ENCODE peak calls at places on chromosomes 7 and 10, in five cellular contexts. One of them, this sample, is unnamed.

GRCh38 chr10:85612378-85612775 is 754.2 kb downstream of the GRID1 start:
- DNase-seq in upper lobe of right lung: no peak
- DNase-seq in HFFc6: no peak
- DNase-seq in breast epithelium: no peak
- DNase-seq in astrocyte of the spinal cord: no peak
- DNase-seq in this sample: no peak

GRCh38 chr10:17229016-17229716 is 1.1 kb downstream of the VIM start:
- DNase-seq in upper lobe of right lung: peak; percentile 91
- DNase-seq in HFFc6: peak; percentile 92
- DNase-seq in breast epithelium: peak; percentile 68
- DNase-seq in astrocyte of the spinal cord: peak; percentile 95
- DNase-seq in this sample: peak; percentile 67

GRCh38 chr7:1974714-1975113 is 258.0 kb downstream of the MAD1L1 start:
- DNase-seq in upper lobe of right lung: peak; percentile 52
- DNase-seq in HFFc6: no peak
- DNase-seq in breast epithelium: no peak
- DNase-seq in astrocyte of the spinal cord: no peak
- DNase-seq in this sample: no peak

GRCh38 chr7:26090927-26091519 is 61.0 kb upstream of the NFE2L3 start:
- DNase-seq in upper lobe of right lung: no peak
- DNase-seq in HFFc6: peak; percentile 41
- DNase-seq in breast epithelium: no peak
- DNase-seq in astrocyte of the spinal cord: peak; percentile 82
- DNase-seq in this sample: no peak

GRCh38 chr10:110803830-110804338 is 67.8 kb upstream of the PDCD4 start:
- DNase-seq in upper lobe of right lung: no peak
- DNase-seq in HFFc6: peak; percentile 18
- DNase-seq in breast epithelium: peak; percentile 41
- DNase-seq in astrocyte of the spinal cord: peak; percentile 34
- DNase-seq in this sample: no peak

GRCh38 chr7:130069179-130069977 is 956 bp upstream of the KLHDC10 start:
- DNase-seq in upper lobe of right lung: no peak
- DNase-seq in HFFc6: no peak
- DNase-seq in breast epithelium: peak; percentile 52
- DNase-seq in astrocyte of the spinal cord: no peak
- DNase-seq in this sample: no peak

GRCh38 chr10:95264227-95265051 is 26.4 kb downstream of the PDLIM1 start:
- DNase-seq in upper lobe of right lung: no peak
- DNase-seq in HFFc6: no peak
- DNase-seq in breast epithelium: no peak
- DNase-seq in astrocyte of the spinal cord: no peak
- DNase-seq in this sample: no peak

GRCh38 chr10:5537684-5538083 is 12.9 kb downstream of the CALML3 start:
- DNase-seq in upper lobe of right lung: peak; percentile 3
- DNase-seq in HFFc6: no peak
- DNase-seq in breast epithelium: no peak
- DNase-seq in astrocyte of the spinal cord: no peak
- DNase-seq in this sample: no peak

GRCh38 chr7:155257482-155258232 is 40.0 kb upstream of the INSIG1 start:
- DNase-seq in upper lobe of right lung: no peak
- DNase-seq in HFFc6: no peak
- DNase-seq in breast epithelium: peak; percentile 70
- DNase-seq in astrocyte of the spinal cord: peak; percentile 78
- DNase-seq in this sample: no peak

GRCh38 chr7:29207469-29207868 is 12.9 kb downstream of the CHN2 start:
- DNase-seq in upper lobe of right lung: no peak
- DNase-seq in HFFc6: no peak
- DNase-seq in breast epithelium: no peak
- DNase-seq in astrocyte of the spinal cord: peak; percentile 2
- DNase-seq in this sample: no peak

GRCh38 chr10:17675638-17676037 is 31.7 kb downstream of the STAM start:
- DNase-seq in upper lobe of right lung: no peak
- DNase-seq in HFFc6: peak; percentile 31
- DNase-seq in breast epithelium: no peak
- DNase-seq in astrocyte of the spinal cord: no peak
- DNase-seq in this sample: no peak

GRCh38 chr7:105621617-105622016 is 40.3 kb upstream of the EFCAB10 start:
- DNase-seq in upper lobe of right lung: peak; percentile 10
- DNase-seq in HFFc6: peak; percentile 5
- DNase-seq in breast epithelium: no peak
- DNase-seq in astrocyte of the spinal cord: peak; percentile 59
- DNase-seq in this sample: no peak

GRCh38 chr10:76021391-76021790 is 590.0 kb downstream of the LRMDA start:
- DNase-seq in upper lobe of right lung: no peak
- DNase-seq in HFFc6: no peak
- DNase-seq in breast epithelium: no peak
- DNase-seq in astrocyte of the spinal cord: no peak
- DNase-seq in this sample: no peak

GRCh38 chr7:14902589-14902963 is at the start of gene DGKB:
- DNase-seq in upper lobe of right lung: no peak
- DNase-seq in HFFc6: peak; percentile 24
- DNase-seq in breast epithelium: no peak
- DNase-seq in astrocyte of the spinal cord: peak; percentile 53
- DNase-seq in this sample: no peak

GRCh38 chr10:116186273-116186672 is 86.7 kb downstream of the GFRA1 start:
- DNase-seq in upper lobe of right lung: no peak
- DNase-seq in HFFc6: no peak
- DNase-seq in breast epithelium: no peak
- DNase-seq in astrocyte of the spinal cord: no peak
- DNase-seq in this sample: no peak

GRCh38 chr7:43758861-43759683 is 592 bp downstream of the BLVRA start:
- DNase-seq in upper lobe of right lung: no peak
- DNase-seq in HFFc6: no peak
- DNase-seq in breast epithelium: peak; percentile 33
- DNase-seq in astrocyte of the spinal cord: peak; percentile 38
- DNase-seq in this sample: no peak

GRCh38 chr10:57786850-57787750 is 480.6 kb downstream of the IPMK start:
- DNase-seq in upper lobe of right lung: no peak
- DNase-seq in HFFc6: no peak
- DNase-seq in breast epithelium: no peak
- DNase-seq in astrocyte of the spinal cord: no peak
- DNase-seq in this sample: no peak

GRCh38 chr10:49080965-49081364 is 34.4 kb downstream of the VSTM4 start:
- DNase-seq in upper lobe of right lung: no peak
- DNase-seq in HFFc6: no peak
- DNase-seq in breast epithelium: no peak
- DNase-seq in astrocyte of the spinal cord: no peak
- DNase-seq in this sample: no peak

GRCh38 chr10:1939016-1939415 is 201.7 kb upstream of the ADARB2 start:
- DNase-seq in upper lobe of right lung: no peak
- DNase-seq in HFFc6: no peak
- DNase-seq in breast epithelium: no peak
- DNase-seq in astrocyte of the spinal cord: no peak
- DNase-seq in this sample: no peak

GRCh38 chr7:153447021-153447420 is 605.2 kb upstream of the DPP6 start:
- DNase-seq in upper lobe of right lung: no peak
- DNase-seq in HFFc6: no peak
- DNase-seq in breast epithelium: no peak
- DNase-seq in astrocyte of the spinal cord: no peak
- DNase-seq in this sample: no peak

GRCh38 chr7:1562611-1563051 is 6.6 kb upstream of the TMEM184A start:
- DNase-seq in upper lobe of right lung: no peak
- DNase-seq in HFFc6: no peak
- DNase-seq in breast epithelium: no peak
- DNase-seq in astrocyte of the spinal cord: no peak
- DNase-seq in this sample: no peak

GRCh38 chr7:139231513-139232376 is 708 bp downstream of the UBN2 start:
- DNase-seq in upper lobe of right lung: peak; percentile 70
- DNase-seq in HFFc6: peak; percentile 32
- DNase-seq in breast epithelium: no peak
- DNase-seq in astrocyte of the spinal cord: no peak
- DNase-seq in this sample: no peak

GRCh38 chr7:16509829-16510228 is 16.8 kb upstream of the LRRC72 start:
- DNase-seq in upper lobe of right lung: no peak
- DNase-seq in HFFc6: no peak
- DNase-seq in breast epithelium: no peak
- DNase-seq in astrocyte of the spinal cord: no peak
- DNase-seq in this sample: no peak

GRCh38 chr10:50322075-50322474 is 70.8 kb upstream of the ASAH2 start:
- DNase-seq in upper lobe of right lung: no peak
- DNase-seq in HFFc6: peak; percentile 72
- DNase-seq in breast epithelium: no peak
- DNase-seq in astrocyte of the spinal cord: peak; percentile 69
- DNase-seq in this sample: no peak

GRCh38 chr10:14254368-14254767 is 76.4 kb downstream of the FRMD4A start:
- DNase-seq in upper lobe of right lung: no peak
- DNase-seq in HFFc6: no peak
- DNase-seq in breast epithelium: no peak
- DNase-seq in astrocyte of the spinal cord: peak; percentile 39
- DNase-seq in this sample: no peak

GRCh38 chr10:101453791-101454718 is 100.1 kb downstream of the BTRC start:
- DNase-seq in upper lobe of right lung: no peak
- DNase-seq in HFFc6: peak; percentile 9
- DNase-seq in breast epithelium: no peak
- DNase-seq in astrocyte of the spinal cord: peak; percentile 6
- DNase-seq in this sample: no peak

GRCh38 chr10:114821915-114822770 is 563 bp downstream of the FHIP2A start:
- DNase-seq in upper lobe of right lung: no peak
- DNase-seq in HFFc6: no peak
- DNase-seq in breast epithelium: peak; percentile 28
- DNase-seq in astrocyte of the spinal cord: peak; percentile 62
- DNase-seq in this sample: no peak

GRCh38 chr7:44965441-44965903 is 13.3 kb downstream of the MYO1G start:
- DNase-seq in upper lobe of right lung: peak; percentile 46
- DNase-seq in HFFc6: no peak
- DNase-seq in breast epithelium: no peak
- DNase-seq in astrocyte of the spinal cord: no peak
- DNase-seq in this sample: no peak

GRCh38 chr10:79069325-79070090 is 742 bp downstream of the ZMIZ1 start:
- DNase-seq in upper lobe of right lung: peak; percentile 86
- DNase-seq in HFFc6: no peak
- DNase-seq in breast epithelium: peak; percentile 46
- DNase-seq in astrocyte of the spinal cord: peak; percentile 38
- DNase-seq in this sample: no peak
- TF ChIP-seq CTCF in upper lobe of right lung: no peak
- TF ChIP-seq CTCF in HFFc6: no peak
- TF ChIP-seq CTCF in breast epithelium: no peak
- TF ChIP-seq CTCF in astrocyte of the spinal cord: no peak
- TF ChIP-seq CTCF in this sample: no peak

DNA sequence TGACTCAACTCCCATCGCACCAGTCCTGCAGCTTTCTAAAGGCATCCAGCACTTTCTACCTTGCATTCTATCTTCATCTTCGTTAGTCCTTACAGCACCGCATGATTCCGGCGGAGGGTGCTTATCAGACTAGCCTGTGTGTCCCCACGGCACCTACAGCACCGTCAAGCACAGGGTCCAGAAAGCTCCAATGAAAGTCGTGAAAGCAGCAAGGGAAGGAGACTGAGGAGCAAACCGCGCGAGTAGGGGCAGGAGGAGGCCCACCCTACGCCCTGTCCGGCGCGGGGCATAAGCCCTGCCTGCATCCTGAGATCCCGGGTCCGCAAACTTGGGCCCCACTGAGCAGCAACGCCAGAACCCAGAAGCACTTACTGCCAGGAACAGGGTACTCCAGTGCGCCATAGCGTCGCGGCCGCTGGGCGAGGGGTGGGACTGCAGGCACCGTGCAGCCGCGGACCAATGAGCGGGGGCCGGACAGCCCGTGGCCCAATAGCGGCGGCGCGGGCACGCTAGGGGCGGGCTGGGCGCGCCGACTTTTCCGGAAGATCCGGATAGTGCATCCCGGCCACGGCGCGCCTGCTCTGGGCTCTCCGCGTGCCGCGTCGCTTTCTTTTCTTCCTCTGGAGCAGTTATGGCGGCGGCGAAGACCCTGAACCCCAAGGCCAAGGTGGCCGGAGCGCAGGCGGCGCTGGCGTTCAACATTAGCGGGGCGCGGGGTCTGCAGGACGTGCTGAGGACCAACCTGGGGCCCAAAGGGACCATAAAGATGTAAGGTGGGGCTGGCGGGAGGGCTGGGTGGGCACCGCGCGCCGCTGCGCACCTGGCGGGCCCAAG is 122.1 kb upstream of the VKORC1L1 start:
- DNase-seq in upper lobe of right lung: peak; percentile 96
- DNase-seq in HFFc6: peak; percentile 79
- DNase-seq in breast epithelium: peak; percentile 85
- DNase-seq in astrocyte of the spinal cord: peak; percentile 90
- DNase-seq in this sample: peak; percentile 62
- TF ChIP-seq CTCF in upper lobe of right lung: peak; percentile 29
- TF ChIP-seq CTCF in HFFc6: peak; percentile 50
- TF ChIP-seq CTCF in breast epithelium: no peak
- TF ChIP-seq CTCF in astrocyte of the spinal cord: no peak
- TF ChIP-seq CTCF in this sample: no peak

DNA sequence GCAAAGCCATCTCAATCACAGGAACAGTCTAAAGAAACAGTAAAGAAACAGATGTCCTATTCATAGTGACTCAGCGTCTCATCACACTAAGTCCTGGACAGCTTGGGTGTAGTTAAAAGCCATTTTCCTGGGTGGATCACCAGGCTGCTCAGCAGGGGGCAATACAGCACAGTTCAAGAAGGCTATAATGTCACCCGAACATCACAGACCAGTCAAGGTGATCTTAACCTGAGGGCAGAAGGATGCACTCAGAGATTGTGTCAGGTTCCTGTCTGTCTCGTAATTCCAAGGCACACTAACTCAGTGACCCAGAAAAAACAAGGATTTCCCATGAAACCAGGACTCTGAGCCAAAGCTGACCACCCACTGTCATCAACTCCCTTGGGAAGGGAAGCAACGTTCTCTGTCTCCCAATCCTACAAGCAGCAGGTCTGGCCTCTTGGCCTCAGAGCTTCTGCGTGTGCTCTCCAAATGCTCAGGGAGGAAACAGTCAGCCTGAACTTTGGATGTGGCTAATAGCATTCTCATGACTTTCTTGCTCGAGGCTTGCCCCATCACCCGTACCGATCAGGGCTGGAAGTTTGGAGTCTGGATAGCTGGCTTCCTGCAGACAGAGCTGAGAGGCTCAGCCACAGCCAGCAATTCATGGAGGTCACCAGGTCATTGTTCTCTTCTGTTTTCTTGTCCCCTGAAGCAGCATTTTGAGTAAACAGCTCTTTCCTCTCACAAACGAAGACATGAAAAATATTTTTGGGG is 90.4 kb upstream of the FAM171A1 start:
- DNase-seq in upper lobe of right lung: no peak
- DNase-seq in HFFc6: peak; percentile 86
- DNase-seq in breast epithelium: no peak
- DNase-seq in astrocyte of the spinal cord: peak; percentile 62
- DNase-seq in this sample: no peak
- TF ChIP-seq CTCF in upper lobe of right lung: no peak
- TF ChIP-seq CTCF in HFFc6: peak; percentile 77
- TF ChIP-seq CTCF in breast epithelium: no peak
- TF ChIP-seq CTCF in astrocyte of the spinal cord: peak; percentile 29
- TF ChIP-seq CTCF in this sample: no peak

DNA sequence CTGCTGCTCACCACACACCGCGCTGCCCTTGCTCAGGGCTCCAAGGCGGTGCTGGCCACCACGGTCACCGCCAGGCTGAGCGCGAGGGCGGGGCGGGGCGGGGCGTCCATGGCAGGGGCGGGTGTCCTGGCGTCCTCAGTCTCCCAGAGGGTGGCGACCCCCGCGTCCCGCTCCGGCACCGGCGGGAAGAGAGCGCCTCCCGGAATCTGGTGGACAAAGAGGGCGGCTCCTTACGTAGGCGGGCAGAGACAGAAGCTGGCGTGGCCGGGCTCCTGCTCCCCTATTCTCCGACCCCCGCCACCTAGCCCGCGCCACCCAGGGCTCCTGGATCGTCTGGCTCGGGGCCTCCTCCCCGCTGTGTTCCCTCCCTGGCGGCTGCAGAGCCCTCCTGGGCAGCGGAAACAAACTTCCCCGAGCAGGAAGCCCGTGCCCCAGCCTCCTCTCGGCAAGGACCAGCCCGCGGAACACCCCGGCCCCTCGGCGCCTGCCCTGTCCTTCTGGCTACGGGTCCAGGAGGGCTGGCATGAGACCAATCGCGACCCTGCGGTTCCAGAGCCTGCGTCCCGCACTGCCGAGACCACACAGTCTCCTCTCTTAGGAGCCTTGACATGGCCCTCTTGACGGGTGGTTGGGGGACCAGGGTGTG is 133.8 kb upstream of the ZNF92 start:
- DNase-seq in upper lobe of right lung: peak; percentile 80
- DNase-seq in HFFc6: no peak
- DNase-seq in breast epithelium: no peak
- DNase-seq in astrocyte of the spinal cord: peak; percentile 13
- DNase-seq in this sample: no peak
- TF ChIP-seq CTCF in upper lobe of right lung: no peak
- TF ChIP-seq CTCF in HFFc6: no peak
- TF ChIP-seq CTCF in breast epithelium: no peak
- TF ChIP-seq CTCF in astrocyte of the spinal cord: no peak
- TF ChIP-seq CTCF in this sample: no peak

This sample was measured in omental fat pad.